ENCODE peak calls at places on chromosome 3, in four cellular contexts. L is H9, I is IMR-90, S is H1. E is an unnamed sample.
A peak's percentile ranks its signal among the peaks of the same experiment; 100 is the strongest.

GRCh38 chr3:158430968-158431367 is 140.0 kb upstream of the MLF1 start:
- DNase-seq in L (no peak), S (no peak), I (peak; percentile 42), E (no peak)

GRCh38 chr3:89617706-89618105 is 510.3 kb downstream of the EPHA3 start:
- DNase-seq in L (no peak), S (no peak), I (peak; percentile 1), E (no peak)

GRCh38 chr3:69244036-69244435 is 121.6 kb upstream of the LMOD3 start:
- DNase-seq in L (no peak), I (no peak), S (no peak), E (no peak)

GRCh38 chr3:122857019-122857418 is 62.1 kb downstream of the SLC49A4 start:
- DNase-seq in L (no peak), I (peak; percentile 62), S (no peak), E (no peak)

GRCh38 chr3:49255112-49255511 is 21.9 kb downstream of the C3orf62 start:
- DNase-seq in I (no peak), S (no peak), L (no peak), E (no peak)

GRCh38 chr3:86982883-86983282 is 8.1 kb downstream of the VGLL3 start:
- DNase-seq in L (no peak), I (peak; percentile 68), S (no peak), E (no peak)

GRCh38 chr3:178308696-178309278 is 227.4 kb upstream of the KCNMB2 start:
- DNase-seq in L (no peak), S (no peak), I (no peak), E (no peak)

GRCh38 chr3:16452265-16452664 is 61.2 kb downstream of the RFTN1 start:
- DNase-seq in I (peak; percentile 80), L (no peak), S (no peak), E (no peak)

GRCh38 chr3:28972921-28973320 is 307.9 kb upstream of the RBMS3 start:
- DNase-seq in S (no peak), I (no peak), L (no peak), E (no peak)

GRCh38 chr3:194472290-194472920 is 14.4 kb downstream of the ATP13A3 start:
- DNase-seq in I (peak; percentile 82), L (no peak), S (no peak), E (peak; percentile 39)

GRCh38 chr3:77081240-77081661 is 41.4 kb downstream of the ROBO2 start:
- DNase-seq in I (peak; percentile 67), S (no peak), L (no peak), E (no peak)

GRCh38 chr3:104396974-104397669 is 969.6 kb upstream of the ALCAM start:
- DNase-seq in I (peak; percentile 3), S (no peak), L (no peak), E (no peak)

GRCh38 chr3:126618021-126618420 is 36.9 kb downstream of the TXNRD3 start:
- DNase-seq in S (no peak), L (no peak), I (peak; percentile 18), E (no peak)

GRCh38 chr3:143306419-143306818 is 186.8 kb downstream of the CHST2 start:
- DNase-seq in I (no peak), L (no peak), S (no peak), E (no peak)

GRCh38 chr3:14434105-14434504 is 31.7 kb downstream of the SLC6A6 start:
- DNase-seq in S (no peak), L (no peak), I (peak; percentile 65), E (no peak)
- H3K14ac ChIP-seq in S (no peak overlapping the region), L (no peak overlapping the region), I (peak overlapping the region; percentile 25), E (no peak overlapping the region)

GRCh38 chr3:53027254-53027844 is 18.5 kb downstream of the SFMBT1 start:
- DNase-seq in S (no peak), L (no peak), I (no peak), E (no peak)

GRCh38 chr3:53023072-53023823 is 22.6 kb downstream of the SFMBT1 start:
- DNase-seq in L (no peak), I (no peak), S (no peak), E (no peak)

GRCh38 chr3:53026423-53027162 is 19.3 kb downstream of the SFMBT1 start:
- DNase-seq in I (no peak), S (no peak), L (peak; percentile 71), E (no peak)

GRCh38 chr3:53022647-53023046 is 23.2 kb downstream of the SFMBT1 start:
- DNase-seq in L (no peak), I (no peak), S (no peak), E (no peak)

GRCh38 chr3:53024315-53024714 is 21.6 kb downstream of the SFMBT1 start:
- DNase-seq in S (no peak), I (no peak), L (no peak), E (no peak)
- H3K4me2 ChIP-seq in S (no peak overlapping the region), I (no peak overlapping the region), L (no peak overlapping the region), E (no peak overlapping the region)

DNA sequence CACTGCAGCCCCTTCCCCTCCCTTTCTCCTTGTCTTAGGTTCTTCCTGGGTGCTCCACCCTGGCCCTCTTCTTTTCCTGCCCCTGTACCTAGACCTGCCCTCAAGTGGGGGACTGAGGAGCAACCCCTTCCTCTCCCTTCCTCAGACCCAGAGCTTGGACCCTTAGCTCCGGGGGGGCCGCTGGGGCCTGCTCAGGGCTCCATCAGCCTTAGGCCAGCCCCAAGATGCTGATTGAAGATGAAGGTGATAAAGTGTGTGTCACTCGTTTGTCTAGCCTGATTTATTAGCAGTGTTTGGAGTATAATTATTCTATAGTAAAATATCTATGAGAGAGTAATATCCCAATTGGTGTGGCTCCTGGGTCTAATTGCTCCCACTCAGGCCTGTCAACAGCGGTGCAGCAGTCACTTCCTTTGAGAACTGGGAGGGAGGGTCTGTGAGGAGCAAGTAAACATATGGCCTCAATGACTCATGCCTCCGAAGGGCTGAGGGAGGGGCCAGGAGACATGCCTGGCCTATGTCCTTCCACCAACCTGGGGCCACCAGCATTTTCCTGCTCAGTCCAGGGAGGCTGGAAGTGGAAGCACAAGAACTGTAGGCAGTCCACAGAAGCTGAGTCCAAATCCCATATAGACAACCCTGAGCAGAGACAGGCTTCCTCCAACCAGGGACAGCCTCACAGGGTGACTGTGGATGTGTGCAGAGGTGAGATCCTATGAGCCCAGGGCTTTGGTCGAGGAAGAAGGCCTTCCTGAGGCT is 123.2 kb downstream of the DNAJB8 start:
- DNase-seq in I (peak; percentile 66), S (no peak), L (peak; percentile 61), E (no peak)
- H3K23ac ChIP-seq in I (peak overlapping the region; percentile 20), S (no peak overlapping the region), L (no peak overlapping the region), E (no peak overlapping the region)

DNA sequence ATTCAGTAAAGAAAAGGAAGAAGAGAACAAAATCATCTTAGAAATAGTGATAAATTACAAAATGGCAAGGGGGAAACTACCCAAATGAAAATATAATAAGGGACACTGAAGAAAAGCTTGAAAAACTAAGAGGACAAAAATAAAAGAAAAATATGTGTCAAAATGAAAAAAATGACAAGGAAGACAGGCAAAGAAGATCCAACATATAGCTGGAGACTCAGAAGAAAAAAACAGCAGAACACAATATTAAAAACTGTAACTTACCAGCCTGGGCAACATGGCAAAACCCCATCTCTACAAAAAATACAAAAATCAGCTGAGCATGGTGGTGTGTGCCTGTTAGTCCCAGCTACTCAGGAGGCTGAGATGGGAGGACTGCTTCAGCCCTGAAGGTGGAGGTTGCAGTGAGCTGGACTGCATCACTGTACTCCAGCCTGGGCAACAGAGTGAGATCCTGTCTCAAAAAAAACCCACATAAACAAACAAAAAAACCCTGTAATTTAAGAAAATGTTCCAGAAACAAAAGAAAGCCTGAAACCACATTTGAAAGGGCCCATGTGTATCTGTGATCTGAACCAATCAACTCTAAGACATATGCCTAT is 93.2 kb downstream of the ANO10 start:
- DNase-seq in L (no peak), I (no peak), S (no peak), E (no peak)
- H3K14ac ChIP-seq in L (no peak overlapping the region), I (no peak overlapping the region), S (no peak overlapping the region), E (no peak overlapping the region)

GRCh38 chr3:100605358-100605757 is 4.0 kb upstream of the ADGRG7 start:
- DNase-seq in I (no peak), L (peak; percentile 31), S (no peak), E (no peak)

GRCh38 chr3:100606894-100607512 is 2.4 kb upstream of the ADGRG7 start:
- DNase-seq in S (no peak), I (no peak), L (no peak), E (no peak)

GRCh38 chr3:100611221-100611620 is 1.8 kb downstream of the ADGRG7 start:
- DNase-seq in S (no peak), L (no peak), I (no peak), E (no peak)

GRCh38 chr3:100609963-100610362 is 562 bp downstream of the ADGRG7 start:
- DNase-seq in L (no peak), I (no peak), S (no peak), E (no peak)

DNA sequence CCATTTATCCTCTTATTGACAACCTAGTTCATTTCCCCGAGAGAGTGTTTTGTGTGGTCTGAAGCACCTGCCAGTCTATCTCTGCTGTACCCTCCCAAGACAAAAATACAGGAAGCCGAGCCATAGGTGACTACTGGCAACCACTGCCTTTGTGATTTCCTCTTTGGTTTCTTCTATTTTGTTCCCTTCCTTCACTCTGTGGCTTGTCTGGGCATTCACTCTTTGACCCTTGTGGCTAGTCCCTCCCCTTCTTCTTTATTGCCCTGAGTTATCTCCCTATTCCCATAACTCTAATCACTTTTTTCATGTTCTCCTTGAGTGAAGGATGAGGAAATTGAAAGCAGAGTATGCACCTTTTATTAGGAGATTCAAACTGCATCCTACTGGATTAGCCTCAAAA is at the start of gene ADGRG7:
- DNase-seq in I (no peak), S (no peak), L (no peak), E (no peak)
- H3K4me2 ChIP-seq in I (no peak within 1 kb of the TSS), S (no peak within 1 kb of the TSS), L (no peak within 1 kb of the TSS), E (no peak within 1 kb of the TSS)

DNA sequence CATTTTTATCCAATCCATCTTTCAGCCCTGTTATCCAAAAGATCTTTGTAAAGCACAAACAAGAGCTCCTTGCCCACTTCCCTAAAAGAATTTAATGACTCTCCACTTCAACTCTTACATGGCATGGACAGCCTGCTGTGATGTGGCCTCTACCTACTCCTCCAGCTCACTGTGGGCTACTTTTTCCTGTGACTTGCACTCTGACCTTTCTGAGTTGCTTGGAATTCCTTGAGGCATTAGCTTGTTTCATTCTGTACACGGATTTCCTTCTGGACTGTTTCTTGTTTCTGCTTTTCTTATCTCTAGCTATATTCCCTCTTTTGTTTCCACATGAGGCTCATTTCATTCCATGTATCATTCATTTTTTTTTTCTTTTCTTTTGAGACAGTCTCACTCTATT is 15.2 kb downstream of the QTRT2 start:
- DNase-seq in S (no peak), I (no peak), L (no peak), E (no peak)
- H3K23ac ChIP-seq in S (no peak overlapping the region), I (no peak overlapping the region), L (no peak overlapping the region), E (no peak overlapping the region)

GRCh38 chr3:46131884-46132478 is 76.1 kb downstream of the CCR1 start:
- DNase-seq in L (no peak), I (no peak), S (no peak), E (no peak)

GRCh38 chr3:46132565-46132964 is 75.5 kb downstream of the CCR1 start:
- DNase-seq in S (no peak), L (no peak), I (no peak), E (no peak)

GRCh38 chr3:46135475-46135874 is 72.6 kb downstream of the CCR1 start:
- DNase-seq in L (no peak), I (no peak), S (no peak), E (no peak)

GRCh38 chr3:46130631-46131310 is 77.3 kb downstream of the CCR1 start:
- DNase-seq in S (no peak), I (no peak), L (no peak), E (no peak)

GRCh38 chr3:46133285-46133684 is 74.8 kb downstream of the CCR1 start:
- DNase-seq in S (no peak), I (no peak), L (no peak), E (no peak)
- H3K14ac ChIP-seq in S (no peak overlapping the region), I (no peak overlapping the region), L (no peak overlapping the region), E (no peak overlapping the region)

GRCh38 chr3:151227438-151228290 is 24.6 kb upstream of the GPR171 start:
- DNase-seq in L (peak; percentile 67), I (peak; percentile 90), S (peak; percentile 33), E (peak; percentile 79)
- H3K4me2 ChIP-seq in L (no peak overlapping the region), I (peak overlapping the region; percentile 74), S (no peak overlapping the region), E (no peak overlapping the region)

GRCh38 chr3:24493951-24494615 is 567 bp downstream of the THRB start:
- DNase-seq in S (no peak), L (peak; percentile 57), I (no peak), E (peak; percentile 18)
- H3K23ac ChIP-seq in S (no peak overlapping the region), L (no peak overlapping the region), I (no peak overlapping the region), E (no peak overlapping the region)

E was measured in neuronal stem cell.